ENCODE peak calls at places on chromosomes 12 and 14, in five cellular contexts. One of them, this sample, is unnamed.
A peak's percentile ranks its signal among the peaks of the same experiment; 100 is the strongest.

GRCh38 chr14:58680698-58681097 is 42.9 kb downstream of the DACT1 start:
- DNase-seq in astrocyte of the spinal cord: no peak
- DNase-seq in NCI-H2029: no peak
- DNase-seq in AG08396: no peak
- DNase-seq in activated CD4-positive, alpha-beta T cell treated with anti-CD3 and anti-CD28 coated beads, Interleukin-2, amount 50 U/mL, for 4 hours: no peak
- DNase-seq in this sample: no peak

GRCh38 chr12:75568801-75569200 is 57.4 kb upstream of the KRR1 start:
- DNase-seq in NCI-H2029: no peak
- DNase-seq in AG08396: no peak
- DNase-seq in astrocyte of the spinal cord: no peak
- DNase-seq in activated CD4-positive, alpha-beta T cell treated with anti-CD3 and anti-CD28 coated beads, Interleukin-2, amount 50 U/mL, for 4 hours: no peak
- DNase-seq in this sample: no peak

GRCh38 chr12:32926356-32926755 is 29.8 kb upstream of the PKP2 start:
- DNase-seq in NCI-H2029: no peak
- DNase-seq in AG08396: no peak
- DNase-seq in astrocyte of the spinal cord: no peak
- DNase-seq in activated CD4-positive, alpha-beta T cell treated with anti-CD3 and anti-CD28 coated beads, Interleukin-2, amount 50 U/mL, for 4 hours: no peak
- DNase-seq in this sample: no peak

GRCh38 chr14:96058606-96059200 is 19.5 kb downstream of the C14orf132 start:
- DNase-seq in astrocyte of the spinal cord: no peak
- DNase-seq in activated CD4-positive, alpha-beta T cell treated with anti-CD3 and anti-CD28 coated beads, Interleukin-2, amount 50 U/mL, for 4 hours: no peak
- DNase-seq in AG08396: no peak
- DNase-seq in NCI-H2029: no peak
- DNase-seq in this sample: no peak

GRCh38 chr12:5154091-5154490 is 110.4 kb downstream of the KCNA5 start:
- DNase-seq in AG08396: no peak
- DNase-seq in astrocyte of the spinal cord: no peak
- DNase-seq in activated CD4-positive, alpha-beta T cell treated with anti-CD3 and anti-CD28 coated beads, Interleukin-2, amount 50 U/mL, for 4 hours: no peak
- DNase-seq in NCI-H2029: no peak
- DNase-seq in this sample: no peak

GRCh38 chr12:96301732-96302131 is 98.5 kb downstream of the CDK17 start:
- DNase-seq in activated CD4-positive, alpha-beta T cell treated with anti-CD3 and anti-CD28 coated beads, Interleukin-2, amount 50 U/mL, for 4 hours: no peak
- DNase-seq in astrocyte of the spinal cord: no peak
- DNase-seq in AG08396: no peak
- DNase-seq in NCI-H2029: no peak
- DNase-seq in this sample: no peak

GRCh38 chr14:54565236-54566151 is 1.4 kb upstream of the SAMD4A start:
- DNase-seq in astrocyte of the spinal cord: peak; percentile 94
- DNase-seq in activated CD4-positive, alpha-beta T cell treated with anti-CD3 and anti-CD28 coated beads, Interleukin-2, amount 50 U/mL, for 4 hours: peak; percentile 84
- DNase-seq in AG08396: peak; percentile 95
- DNase-seq in NCI-H2029: peak; percentile 83
- DNase-seq in this sample: no peak

GRCh38 chr12:64608901-64609542 is 1.3 kb upstream of the RASSF3 start:
- DNase-seq in AG08396: peak; percentile 55
- DNase-seq in NCI-H2029: no peak
- DNase-seq in activated CD4-positive, alpha-beta T cell treated with anti-CD3 and anti-CD28 coated beads, Interleukin-2, amount 50 U/mL, for 4 hours: peak; percentile 31
- DNase-seq in astrocyte of the spinal cord: peak; percentile 56
- DNase-seq in this sample: no peak

GRCh38 chr12:54417712-54418440 is 1.2 kb downstream of the ITGA5 start:
- DNase-seq in astrocyte of the spinal cord: no peak
- DNase-seq in AG08396: no peak
- DNase-seq in activated CD4-positive, alpha-beta T cell treated with anti-CD3 and anti-CD28 coated beads, Interleukin-2, amount 50 U/mL, for 4 hours: no peak
- DNase-seq in NCI-H2029: no peak
- DNase-seq in this sample: no peak

GRCh38 chr12:116698131-116698495 is 39.8 kb downstream of the SPRING1 start:
- DNase-seq in activated CD4-positive, alpha-beta T cell treated with anti-CD3 and anti-CD28 coated beads, Interleukin-2, amount 50 U/mL, for 4 hours: no peak
- DNase-seq in NCI-H2029: peak; percentile 78
- DNase-seq in AG08396: no peak
- DNase-seq in astrocyte of the spinal cord: no peak
- DNase-seq in this sample: peak; percentile 77

GRCh38 chr12:53325539-53326061 is 4.2 kb upstream of the AAAS start:
- DNase-seq in AG08396: peak; percentile 67
- DNase-seq in activated CD4-positive, alpha-beta T cell treated with anti-CD3 and anti-CD28 coated beads, Interleukin-2, amount 50 U/mL, for 4 hours: peak; percentile 12
- DNase-seq in astrocyte of the spinal cord: no peak
- DNase-seq in NCI-H2029: no peak
- DNase-seq in this sample: no peak

GRCh38 chr12:96981053-96981452 is 74.0 kb downstream of the NEDD1 start:
- DNase-seq in NCI-H2029: peak; percentile 16
- DNase-seq in activated CD4-positive, alpha-beta T cell treated with anti-CD3 and anti-CD28 coated beads, Interleukin-2, amount 50 U/mL, for 4 hours: no peak
- DNase-seq in astrocyte of the spinal cord: peak; percentile 88
- DNase-seq in AG08396: peak; percentile 72
- DNase-seq in this sample: no peak